ENCODE peak calls at places on chromosomes 12 and 14, in seven cellular contexts. K is GM18507; P is NCI-H2081; G is stimulated activated CD4-positive, alpha-beta T cell treated with anti-CD3 and anti-CD28 coated beads, Interleukin-2, amount 100 ng/mL, for 4 hours; I is endothelial cell; M is posterior cingulate gyrus; W is choroid plexus epithelial cell. H is an unnamed sample.

GRCh38 chr12:112843272-112843671 is 51.7 kb downstream of the RPH3A start:
- DNase-seq in K (no peak), G (no peak), W (peak; percentile 75), P (peak; percentile 35), M (no peak), I (no peak), H (no peak)

GRCh38 chr14:105059035-105059916 is 6.0 kb downstream of the GPR132 start:
- DNase-seq in G (no peak), W (no peak), I (no peak), K (no peak), M (peak; percentile 39), P (no peak), H (peak; percentile 47)

GRCh38 chr12:124884587-124885438 is 21.1 kb upstream of the SCARB1 start:
- DNase-seq in P (peak; percentile 13), K (no peak), M (no peak), I (no peak), W (no peak), G (no peak), H (no peak)

GRCh38 chr12:84817297-84817696 is 95.3 kb downstream of the SLC6A15 start:
- DNase-seq in P (no peak), K (no peak), I (no peak), G (no peak), W (no peak), M (no peak), H (no peak)

GRCh38 chr12:29565727-29566126 is 68.2 kb upstream of the OVCH1 start:
- DNase-seq in P (no peak), K (no peak), M (no peak), I (no peak), W (no peak), G (no peak), H (no peak)

GRCh38 chr14:74081491-74081890 is 2.8 kb downstream of the ALDH6A1 start:
- DNase-seq in W (no peak), I (no peak), P (no peak), G (no peak), K (no peak), M (no peak), H (no peak)

GRCh38 chr12:25958254-25959068 is at the start of gene RASSF8:
- DNase-seq in P (peak; percentile 49), M (peak; percentile 95), I (peak; percentile 79), G (no peak), K (peak; percentile 26), W (peak; percentile 79), H (no peak)

GRCh38 chr12:28089363-28089762 is 100.9 kb upstream of the CCDC91 start:
- DNase-seq in I (no peak), G (no peak), P (no peak), K (no peak), W (peak; percentile 63), M (no peak), H (no peak)

GRCh38 chr12:67593041-67593870 is 55.3 kb upstream of the DYRK2 start:
- DNase-seq in I (no peak), W (peak; percentile 18), K (no peak), M (no peak), G (no peak), P (no peak), H (no peak)

GRCh38 chr12:113239288-113239771 is 18.1 kb downstream of the TPCN1 start:
- DNase-seq in K (no peak), W (no peak), P (no peak), G (no peak), I (no peak), M (peak; percentile 49), H (no peak)

GRCh38 chr12:110531741-110532333 is 29.7 kb downstream of the RAD9B start:
- DNase-seq in M (no peak), K (no peak), G (no peak), W (peak; percentile 45), I (no peak), P (no peak), H (no peak)

GRCh38 chr14:102229071-102229738 is 75.8 kb downstream of the MOK start:
- DNase-seq in K (no peak), G (no peak), M (peak; percentile 73), W (no peak), I (no peak), P (no peak), H (no peak)

GRCh38 chr12:55743131-55743921 is 404 bp downstream of the GDF11 start:
- DNase-seq in I (peak; percentile 67), G (peak; percentile 46), M (peak; percentile 92), W (peak; percentile 75), K (no peak), P (peak; percentile 52), H (peak; percentile 63)

GRCh38 chr12:4562034-4562657 is at the start of gene DYRK4:
- DNase-seq in P (no peak), I (peak; percentile 80), K (no peak), G (no peak), W (peak; percentile 89), M (peak; percentile 94), H (no peak)

GRCh38 chr12:104735801-104736200 is 222.3 kb downstream of the SLC41A2 start:
- DNase-seq in G (no peak), K (no peak), P (no peak), I (no peak), W (no peak), M (no peak), H (no peak)

GRCh38 chr12:1936406-1937320 is 18.2 kb upstream of the CACNA2D4 start:
- DNase-seq in M (peak; percentile 98), I (no peak), K (no peak), W (peak; percentile 68), G (no peak), P (peak; percentile 73), H (no peak)

GRCh38 chr12:65949986-65950385 is 125.7 kb downstream of the HMGA2 start:
- DNase-seq in W (no peak), M (no peak), G (no peak), K (no peak), I (no peak), P (no peak), H (no peak)

GRCh38 chr14:21703357-21704339 is 30.0 kb upstream of the OR4E1 start:
- DNase-seq in M (no peak), P (no peak), I (no peak), K (no peak), W (no peak), G (no peak), H (no peak)

GRCh38 chr12:115155665-115156645 is 472.0 kb upstream of the TBX3 start:
- DNase-seq in W (peak; percentile 77), K (no peak), P (no peak), M (no peak), I (no peak), G (no peak), H (no peak)

GRCh38 chr12:21065845-21066244 is 65.1 kb upstream of the SLCO1B1 start:
- DNase-seq in M (no peak), P (peak; percentile 49), W (peak; percentile 61), G (no peak), K (no peak), I (peak; percentile 8), H (no peak)

GRCh38 chr14:102445641-102446040 is 63.9 kb downstream of the ANKRD9 start:
- DNase-seq in I (no peak), G (no peak), P (no peak), M (peak; percentile 61), K (no peak), W (no peak), H (no peak)

GRCh38 chr14:32509632-32510187 is 180.6 kb downstream of the AKAP6 start:
- DNase-seq in M (peak; percentile 96), G (no peak), K (no peak), W (peak; percentile 100), P (no peak), I (no peak), H (no peak)

GRCh38 chr12:126384029-126384564 is 1318.9 kb downstream of the AACS start:
- DNase-seq in P (peak; percentile 85), W (no peak), M (no peak), G (no peak), K (no peak), I (no peak), H (no peak)

GRCh38 chr12:42704810-42705401 is 115.4 kb upstream of the PRICKLE1 start:
- DNase-seq in P (no peak), K (no peak), G (no peak), M (no peak), W (no peak), I (no peak), H (no peak)

GRCh38 chr12:53097564-53098353 is at the start of gene IGFBP6:
- DNase-seq in M (peak; percentile 93), P (peak; percentile 71), K (no peak), G (peak; percentile 28), I (peak; percentile 53), W (peak; percentile 18), H (peak; percentile 51)

GRCh38 chr12:132617822-132618682 is 524 bp upstream of the P2RX2 start:
- DNase-seq in G (no peak), K (no peak), M (peak; percentile 72), W (no peak), I (no peak), P (no peak), H (no peak)

GRCh38 chr12:116990329-116990728 is 79.6 kb downstream of the FBXW8 start:
- DNase-seq in P (no peak), K (no peak), G (no peak), M (no peak), I (no peak), W (no peak), H (no peak)

GRCh38 chr12:15629108-15629507 is 160.1 kb downstream of the EPS8 start:
- DNase-seq in P (no peak), K (no peak), W (peak; percentile 100), G (no peak), I (no peak), M (no peak), H (no peak)

GRCh38 chr12:45973526-45973925 is 16.8 kb downstream of the SCAF11 start:
- DNase-seq in M (no peak), G (no peak), P (no peak), K (no peak), I (no peak), W (peak; percentile 15), H (no peak)

GRCh38 chr12:45893240-45893639 is 97.1 kb downstream of the SCAF11 start:
- DNase-seq in P (no peak), I (no peak), W (peak; percentile 31), G (no peak), M (no peak), K (no peak), H (no peak)

GRCh38 chr14:36975834-36976233 is 196.6 kb downstream of the SLC25A21 start:
- DNase-seq in M (no peak), I (no peak), G (no peak), W (peak; percentile 58), P (peak; percentile 39), K (no peak), H (no peak)

GRCh38 chr12:43957732-43958131 is 121.9 kb downstream of the TMEM117 start:
- DNase-seq in G (no peak), M (no peak), K (peak; percentile 22), P (peak; percentile 73), W (peak; percentile 72), I (peak; percentile 41), H (no peak)

GRCh38 chr12:121513464-121514183 is 67.2 kb downstream of the KDM2B start:
- DNase-seq in I (no peak), G (no peak), P (no peak), K (no peak), M (peak; percentile 89), W (no peak), H (no peak)